ENCODE peak calls at places on chromosomes 11 and 22, in five cellular contexts. One of them, this sample, is unnamed.

GRCh38 chr11:68932933-68933577 is 29.4 kb downstream of the IGHMBP2 start:
- DNase-seq in NCI-H748 treated with DMSO at 0.1 percent for 48 hours: no peak
- DNase-seq in ACHN: no peak
- DNase-seq in naive B cell: no peak
- DNase-seq in stimulated activated CD8-positive, alpha-beta memory T cell treated with anti-CD3 and anti-CD28 coated beads, Interleukin-4, amount 100 ng/mL, for 4 hours: no peak
- DNase-seq in this sample: no peak

GRCh38 chr22:20899827-20900423 is 17.3 kb upstream of the CRKL start:
- DNase-seq in NCI-H748 treated with DMSO at 0.1 percent for 48 hours: no peak
- DNase-seq in ACHN: no peak
- DNase-seq in naive B cell: no peak
- DNase-seq in stimulated activated CD8-positive, alpha-beta memory T cell treated with anti-CD3 and anti-CD28 coated beads, Interleukin-4, amount 100 ng/mL, for 4 hours: no peak
- DNase-seq in this sample: no peak

GRCh38 chr11:100639140-100639539 is 47.9 kb upstream of the ARHGAP42 start:
- DNase-seq in NCI-H748 treated with DMSO at 0.1 percent for 48 hours: no peak
- DNase-seq in ACHN: no peak
- DNase-seq in naive B cell: no peak
- DNase-seq in stimulated activated CD8-positive, alpha-beta memory T cell treated with anti-CD3 and anti-CD28 coated beads, Interleukin-4, amount 100 ng/mL, for 4 hours: no peak
- DNase-seq in this sample: peak; percentile 27

GRCh38 chr11:118914178-118914918 is 11.4 kb downstream of the BCL9L start:
- DNase-seq in NCI-H748 treated with DMSO at 0.1 percent for 48 hours: no peak
- DNase-seq in ACHN: no peak
- DNase-seq in naive B cell: peak; percentile 78
- DNase-seq in stimulated activated CD8-positive, alpha-beta memory T cell treated with anti-CD3 and anti-CD28 coated beads, Interleukin-4, amount 100 ng/mL, for 4 hours: no peak
- DNase-seq in this sample: peak; percentile 75

GRCh38 chr22:28821452-28821851 is 21.1 kb upstream of the XBP1 start:
- DNase-seq in NCI-H748 treated with DMSO at 0.1 percent for 48 hours: no peak
- DNase-seq in ACHN: no peak
- DNase-seq in naive B cell: no peak
- DNase-seq in stimulated activated CD8-positive, alpha-beta memory T cell treated with anti-CD3 and anti-CD28 coated beads, Interleukin-4, amount 100 ng/mL, for 4 hours: no peak
- DNase-seq in this sample: no peak

GRCh38 chr11:8640305-8640932 is 42.0 kb downstream of the TRIM66 start:
- DNase-seq in NCI-H748 treated with DMSO at 0.1 percent for 48 hours: no peak
- DNase-seq in ACHN: no peak
- DNase-seq in naive B cell: no peak
- DNase-seq in stimulated activated CD8-positive, alpha-beta memory T cell treated with anti-CD3 and anti-CD28 coated beads, Interleukin-4, amount 100 ng/mL, for 4 hours: no peak
- DNase-seq in this sample: no peak

GRCh38 chr22:24424001-24424900 is 3.1 kb upstream of the ADORA2A start:
- DNase-seq in NCI-H748 treated with DMSO at 0.1 percent for 48 hours: no peak
- DNase-seq in ACHN: no peak
- DNase-seq in naive B cell: peak; percentile 44
- DNase-seq in stimulated activated CD8-positive, alpha-beta memory T cell treated with anti-CD3 and anti-CD28 coated beads, Interleukin-4, amount 100 ng/mL, for 4 hours: no peak
- DNase-seq in this sample: peak; percentile 48

GRCh38 chr22:38802671-38803121 is 8.8 kb upstream of the DNAL4 start:
- DNase-seq in NCI-H748 treated with DMSO at 0.1 percent for 48 hours: no peak
- DNase-seq in ACHN: peak; percentile 88
- DNase-seq in naive B cell: no peak
- DNase-seq in stimulated activated CD8-positive, alpha-beta memory T cell treated with anti-CD3 and anti-CD28 coated beads, Interleukin-4, amount 100 ng/mL, for 4 hours: no peak
- DNase-seq in this sample: no peak

GRCh38 chr11:45343988-45344387 is 57.8 kb upstream of the SYT13 start:
- DNase-seq in NCI-H748 treated with DMSO at 0.1 percent for 48 hours: no peak
- DNase-seq in ACHN: no peak
- DNase-seq in naive B cell: no peak
- DNase-seq in stimulated activated CD8-positive, alpha-beta memory T cell treated with anti-CD3 and anti-CD28 coated beads, Interleukin-4, amount 100 ng/mL, for 4 hours: no peak
- DNase-seq in this sample: no peak

GRCh38 chr11:63719987-63720386 is 38.7 kb downstream of the RTN3 start:
- DNase-seq in NCI-H748 treated with DMSO at 0.1 percent for 48 hours: no peak
- DNase-seq in ACHN: no peak
- DNase-seq in naive B cell: no peak
- DNase-seq in stimulated activated CD8-positive, alpha-beta memory T cell treated with anti-CD3 and anti-CD28 coated beads, Interleukin-4, amount 100 ng/mL, for 4 hours: no peak
- DNase-seq in this sample: no peak

GRCh38 chr11:12098601-12099000 is 11.8 kb upstream of the MICAL2 start:
- DNase-seq in NCI-H748 treated with DMSO at 0.1 percent for 48 hours: no peak
- DNase-seq in ACHN: no peak
- DNase-seq in naive B cell: no peak
- DNase-seq in stimulated activated CD8-positive, alpha-beta memory T cell treated with anti-CD3 and anti-CD28 coated beads, Interleukin-4, amount 100 ng/mL, for 4 hours: no peak
- DNase-seq in this sample: no peak

GRCh38 chr11:58921778-58922390 is 17.4 kb upstream of the GLYATL1 start:
- DNase-seq in NCI-H748 treated with DMSO at 0.1 percent for 48 hours: no peak
- DNase-seq in ACHN: no peak
- DNase-seq in naive B cell: no peak
- DNase-seq in stimulated activated CD8-positive, alpha-beta memory T cell treated with anti-CD3 and anti-CD28 coated beads, Interleukin-4, amount 100 ng/mL, for 4 hours: no peak
- DNase-seq in this sample: no peak

GRCh38 chr11:326842-327580 is 6.4 kb upstream of the IFITM3 start:
- DNase-seq in NCI-H748 treated with DMSO at 0.1 percent for 48 hours: no peak
- DNase-seq in ACHN: no peak
- DNase-seq in naive B cell: peak; percentile 76
- DNase-seq in stimulated activated CD8-positive, alpha-beta memory T cell treated with anti-CD3 and anti-CD28 coated beads, Interleukin-4, amount 100 ng/mL, for 4 hours: no peak
- DNase-seq in this sample: no peak